ENCODE peak calls at places on chromosomes 16 and 17, in eight cellular contexts. One of them, this sample, is unnamed.

GRCh38 chr17:37064956-37065355 is 116.2 kb downstream of the AATF start:
- DNase-seq in AG09319: no peak
- DNase-seq in PC-9: no peak
- DNase-seq in mucosa of descending colon: no peak
- DNase-seq in stomach: no peak
- DNase-seq in fibroblast of mammary gland: no peak
- DNase-seq in ovary: no peak
- DNase-seq in H9: no peak
- DNase-seq in this sample: no peak

GRCh38 chr17:55334881-55335523 is 70.2 kb downstream of the HLF start:
- DNase-seq in AG09319: no peak
- DNase-seq in PC-9: no peak
- DNase-seq in mucosa of descending colon: no peak
- DNase-seq in stomach: no peak
- DNase-seq in fibroblast of mammary gland: no peak
- DNase-seq in ovary: no peak
- DNase-seq in H9: no peak
- DNase-seq in this sample: no peak

GRCh38 chr16:55277536-55277935 is 46.5 kb upstream of the IRX6 start:
- DNase-seq in AG09319: no peak
- DNase-seq in PC-9: no peak
- DNase-seq in mucosa of descending colon: no peak
- DNase-seq in stomach: no peak
- DNase-seq in fibroblast of mammary gland: no peak
- DNase-seq in ovary: no peak
- DNase-seq in H9: no peak
- DNase-seq in this sample: no peak

GRCh38 chr17:45016237-45016636 is 35.2 kb downstream of the DCAKD start:
- DNase-seq in AG09319: no peak
- DNase-seq in PC-9: no peak
- DNase-seq in mucosa of descending colon: no peak
- DNase-seq in stomach: no peak
- DNase-seq in fibroblast of mammary gland: no peak
- DNase-seq in ovary: no peak
- DNase-seq in H9: no peak
- DNase-seq in this sample: no peak

GRCh38 chr16:89040861-89041570 is 52.6 kb upstream of the ACSF3 start:
- DNase-seq in AG09319: no peak
- DNase-seq in PC-9: no peak
- DNase-seq in mucosa of descending colon: peak
- DNase-seq in stomach: no peak
- DNase-seq in fibroblast of mammary gland: no peak
- DNase-seq in ovary: no peak
- DNase-seq in H9: no peak
- DNase-seq in this sample: no peak

GRCh38 chr17:45852535-45853297 is 8.0 kb downstream of the SPPL2C start:
- DNase-seq in AG09319: peak
- DNase-seq in PC-9: no peak
- DNase-seq in mucosa of descending colon: no peak
- DNase-seq in stomach: peak
- DNase-seq in fibroblast of mammary gland: peak
- DNase-seq in ovary: peak
- DNase-seq in H9: peak
- DNase-seq in this sample: peak

GRCh38 chr17:58390884-58391283 is 26.4 kb downstream of the RNF43 start:
- DNase-seq in AG09319: no peak
- DNase-seq in PC-9: no peak
- DNase-seq in mucosa of descending colon: no peak
- DNase-seq in stomach: no peak
- DNase-seq in fibroblast of mammary gland: no peak
- DNase-seq in ovary: no peak
- DNase-seq in H9: no peak
- DNase-seq in this sample: no peak

GRCh38 chr17:41377546-41377945 is 4.6 kb downstream of the KRT34 start:
- DNase-seq in AG09319: no peak
- DNase-seq in PC-9: no peak
- DNase-seq in mucosa of descending colon: no peak
- DNase-seq in stomach: no peak
- DNase-seq in fibroblast of mammary gland: peak
- DNase-seq in ovary: no peak
- DNase-seq in H9: no peak
- DNase-seq in this sample: no peak

GRCh38 chr17:57915532-57915931 is 39.7 kb downstream of the CUEDC1 start:
- DNase-seq in AG09319: no peak
- DNase-seq in PC-9: no peak
- DNase-seq in mucosa of descending colon: peak
- DNase-seq in stomach: no peak
- DNase-seq in fibroblast of mammary gland: no peak
- DNase-seq in ovary: no peak
- DNase-seq in H9: no peak
- DNase-seq in this sample: no peak

GRCh38 chr17:77884967-77885641 is 73.4 kb upstream of the TNRC6C start:
- DNase-seq in AG09319: no peak
- DNase-seq in PC-9: no peak
- DNase-seq in mucosa of descending colon: no peak
- DNase-seq in stomach: no peak
- DNase-seq in fibroblast of mammary gland: no peak
- DNase-seq in ovary: no peak
- DNase-seq in H9: no peak
- DNase-seq in this sample: no peak

GRCh38 chr16:16059895-16060590 is 110.6 kb downstream of the ABCC1 start:
- DNase-seq in AG09319: no peak
- DNase-seq in PC-9: no peak
- DNase-seq in mucosa of descending colon: no peak
- DNase-seq in stomach: peak
- DNase-seq in fibroblast of mammary gland: no peak
- DNase-seq in ovary: no peak
- DNase-seq in H9: no peak
- DNase-seq in this sample: no peak

GRCh38 chr17:80782536-80783427 is 208.9 kb upstream of the CHMP6 start:
- DNase-seq in AG09319: no peak
- DNase-seq in PC-9: no peak
- DNase-seq in mucosa of descending colon: no peak
- DNase-seq in stomach: no peak
- DNase-seq in fibroblast of mammary gland: no peak
- DNase-seq in ovary: no peak
- DNase-seq in H9: peak
- DNase-seq in this sample: no peak

GRCh38 chr17:57553991-57554825 is 190.9 kb downstream of the CCDC182 start:
- DNase-seq in AG09319: no peak
- DNase-seq in PC-9: peak
- DNase-seq in mucosa of descending colon: no peak
- DNase-seq in stomach: no peak
- DNase-seq in fibroblast of mammary gland: peak
- DNase-seq in ovary: peak
- DNase-seq in H9: peak
- DNase-seq in this sample: no peak

GRCh38 chr17:71963341-71963740 is 157.5 kb upstream of the SOX9 start:
- DNase-seq in AG09319: no peak
- DNase-seq in PC-9: no peak
- DNase-seq in mucosa of descending colon: no peak
- DNase-seq in stomach: no peak
- DNase-seq in fibroblast of mammary gland: no peak
- DNase-seq in ovary: no peak
- DNase-seq in H9: no peak
- DNase-seq in this sample: no peak

GRCh38 chr16:30430428-30430970 is 669 bp upstream of the DCTPP1 start:
- DNase-seq in AG09319: no peak
- DNase-seq in PC-9: peak
- DNase-seq in mucosa of descending colon: peak
- DNase-seq in stomach: no peak
- DNase-seq in fibroblast of mammary gland: peak
- DNase-seq in ovary: no peak
- DNase-seq in H9: no peak
- DNase-seq in this sample: no peak
- TF ChIP-seq CTCF in AG09319: no peak
- TF ChIP-seq CTCF in PC-9: peak
- TF ChIP-seq CTCF in mucosa of descending colon: no peak
- TF ChIP-seq CTCF in stomach: no peak
- TF ChIP-seq CTCF in fibroblast of mammary gland: no peak
- TF ChIP-seq CTCF in ovary: no peak
- TF ChIP-seq CTCF in H9: peak
- TF ChIP-seq CTCF in this sample: peak

GRCh38 chr16:67922221-67922620 is 9.4 kb downstream of the CTRL start:
- DNase-seq in AG09319: no peak
- DNase-seq in PC-9: no peak
- DNase-seq in mucosa of descending colon: no peak
- DNase-seq in stomach: no peak
- DNase-seq in fibroblast of mammary gland: no peak
- DNase-seq in ovary: no peak
- DNase-seq in H9: no peak
- DNase-seq in this sample: no peak

GRCh38 chr16:67917140-67917851 is 14.4 kb downstream of the CTRL start:
- DNase-seq in AG09319: no peak
- DNase-seq in PC-9: no peak
- DNase-seq in mucosa of descending colon: no peak
- DNase-seq in stomach: no peak
- DNase-seq in fibroblast of mammary gland: no peak
- DNase-seq in ovary: no peak
- DNase-seq in H9: no peak
- DNase-seq in this sample: no peak

GRCh38 chr16:67922740-67923139 is 8.9 kb downstream of the CTRL start:
- DNase-seq in AG09319: no peak
- DNase-seq in PC-9: no peak
- DNase-seq in mucosa of descending colon: no peak
- DNase-seq in stomach: no peak
- DNase-seq in fibroblast of mammary gland: no peak
- DNase-seq in ovary: no peak
- DNase-seq in H9: no peak
- DNase-seq in this sample: no peak

GRCh38 chr16:67917852-67918236 is 13.8 kb downstream of the CTRL start:
- DNase-seq in AG09319: no peak
- DNase-seq in PC-9: no peak
- DNase-seq in mucosa of descending colon: no peak
- DNase-seq in stomach: no peak
- DNase-seq in fibroblast of mammary gland: peak
- DNase-seq in ovary: no peak
- DNase-seq in H9: no peak
- DNase-seq in this sample: no peak

DNA sequence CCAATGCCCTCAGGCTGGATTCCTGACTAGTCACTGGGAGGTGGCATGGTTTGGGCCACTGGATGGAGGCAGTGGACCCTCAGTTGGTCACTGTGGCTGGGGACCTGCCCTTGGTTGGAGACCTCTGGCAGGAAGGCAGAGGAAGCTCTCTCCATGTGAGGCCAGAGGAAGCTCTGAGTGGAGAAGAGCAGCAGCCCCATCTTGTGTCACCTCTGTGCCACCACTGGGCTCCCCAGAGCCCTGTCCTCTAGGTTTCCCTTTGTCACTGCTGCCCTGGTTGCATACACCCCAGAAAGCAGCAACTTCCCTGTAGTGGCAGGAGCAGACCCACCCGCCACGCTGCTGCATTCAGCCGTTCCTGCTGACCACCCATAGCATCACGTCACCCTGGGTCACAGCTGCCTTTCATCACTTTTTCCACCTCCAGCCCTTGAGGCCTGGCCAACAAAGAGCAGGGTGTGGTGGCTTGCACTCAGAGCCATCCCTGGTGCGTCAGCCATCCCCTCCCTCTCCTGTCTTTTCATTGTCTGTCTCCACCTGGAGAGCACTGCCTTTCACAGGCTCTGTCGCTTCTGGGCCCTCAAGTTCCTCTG is 11.9 kb downstream of the CTRL start:
- DNase-seq in AG09319: no peak
- DNase-seq in PC-9: no peak
- DNase-seq in mucosa of descending colon: no peak
- DNase-seq in stomach: no peak
- DNase-seq in fibroblast of mammary gland: no peak
- DNase-seq in ovary: no peak
- DNase-seq in H9: no peak
- DNase-seq in this sample: no peak
- TF ChIP-seq CTCF in AG09319: no peak
- TF ChIP-seq CTCF in PC-9: no peak
- TF ChIP-seq CTCF in mucosa of descending colon: no peak
- TF ChIP-seq CTCF in stomach: no peak
- TF ChIP-seq CTCF in fibroblast of mammary gland: no peak
- TF ChIP-seq CTCF in ovary: no peak
- TF ChIP-seq CTCF in H9: peak
- TF ChIP-seq CTCF in this sample: no peak

DNA sequence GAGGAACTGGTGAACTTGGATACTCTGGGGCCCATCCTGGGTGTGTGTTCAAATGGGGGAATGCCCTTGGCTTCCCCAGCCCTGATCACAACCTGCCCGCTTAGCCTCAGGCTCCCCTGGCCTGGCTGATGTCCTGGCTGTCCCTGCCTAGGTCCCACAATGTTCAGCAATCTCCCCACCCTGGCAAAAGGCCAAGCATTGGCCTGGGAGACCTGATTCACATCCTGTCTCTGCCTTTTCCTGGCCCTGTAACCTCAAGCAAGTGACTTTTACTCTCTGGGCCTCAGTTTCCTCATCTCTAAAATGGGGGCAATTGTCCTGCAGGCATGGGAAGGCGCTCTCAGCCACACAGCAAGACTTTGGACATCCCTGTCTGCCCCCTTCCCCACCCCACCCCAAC is 14.4 kb downstream of the CPNE2 start:
- DNase-seq in AG09319: no peak
- DNase-seq in PC-9: no peak
- DNase-seq in mucosa of descending colon: no peak
- DNase-seq in stomach: no peak
- DNase-seq in fibroblast of mammary gland: peak
- DNase-seq in ovary: no peak
- DNase-seq in H9: no peak
- DNase-seq in this sample: no peak
- TF ChIP-seq CTCF in AG09319: no peak
- TF ChIP-seq CTCF in PC-9: no peak
- TF ChIP-seq CTCF in mucosa of descending colon: no peak
- TF ChIP-seq CTCF in stomach: no peak
- TF ChIP-seq CTCF in fibroblast of mammary gland: no peak
- TF ChIP-seq CTCF in ovary: no peak
- TF ChIP-seq CTCF in H9: no peak
- TF ChIP-seq CTCF in this sample: no peak

GRCh38 chr17:49776864-49777263 is 11.6 kb upstream of the KAT7 start:
- DNase-seq in AG09319: no peak
- DNase-seq in PC-9: no peak
- DNase-seq in mucosa of descending colon: no peak
- DNase-seq in stomach: no peak
- DNase-seq in fibroblast of mammary gland: no peak
- DNase-seq in ovary: no peak
- DNase-seq in H9: no peak
- DNase-seq in this sample: no peak

GRCh38 chr17:49775546-49776260 is 11.8 kb upstream of the FAM117A start:
- DNase-seq in AG09319: no peak
- DNase-seq in PC-9: no peak
- DNase-seq in mucosa of descending colon: no peak
- DNase-seq in stomach: no peak
- DNase-seq in fibroblast of mammary gland: no peak
- DNase-seq in ovary: no peak
- DNase-seq in H9: no peak
- DNase-seq in this sample: no peak

GRCh38 chr17:49777577-49777976 is 10.9 kb upstream of the KAT7 start:
- DNase-seq in AG09319: no peak
- DNase-seq in PC-9: no peak
- DNase-seq in mucosa of descending colon: no peak
- DNase-seq in stomach: no peak
- DNase-seq in fibroblast of mammary gland: no peak
- DNase-seq in ovary: no peak
- DNase-seq in H9: no peak
- DNase-seq in this sample: no peak

GRCh38 chr17:49783051-49783715 is 5.3 kb upstream of the KAT7 start:
- DNase-seq in AG09319: no peak
- DNase-seq in PC-9: no peak
- DNase-seq in mucosa of descending colon: no peak
- DNase-seq in stomach: no peak
- DNase-seq in fibroblast of mammary gland: no peak
- DNase-seq in ovary: no peak
- DNase-seq in H9: no peak
- DNase-seq in this sample: no peak

GRCh38 chr17:49779730-49780220 is 8.7 kb upstream of the KAT7 start:
- DNase-seq in AG09319: peak
- DNase-seq in PC-9: peak
- DNase-seq in mucosa of descending colon: no peak
- DNase-seq in stomach: no peak
- DNase-seq in fibroblast of mammary gland: peak
- DNase-seq in ovary: peak
- DNase-seq in H9: no peak
- DNase-seq in this sample: no peak
- TF ChIP-seq CTCF in AG09319: peak
- TF ChIP-seq CTCF in PC-9: peak
- TF ChIP-seq CTCF in mucosa of descending colon: no peak
- TF ChIP-seq CTCF in stomach: no peak
- TF ChIP-seq CTCF in fibroblast of mammary gland: peak
- TF ChIP-seq CTCF in ovary: no peak
- TF ChIP-seq CTCF in H9: peak
- TF ChIP-seq CTCF in this sample: peak

This sample was measured in neural crest cell.